ENCODE peak calls at places on chromosomes 13 and 19, in six cellular contexts. One of them, this sample, is unnamed.
A peak's percentile ranks its signal among the peaks of the same experiment; 100 is the strongest.

GRCh38 chr13:99766641-99767045 is 204.9 kb downstream of the ZIC5 start:
- DNase-seq in left lung: no peak
- DNase-seq in brain microvascular endothelial cell: peak; percentile 10
- DNase-seq in left ventricle myocardium inferior: no peak
- DNase-seq in DND-41: no peak
- DNase-seq in mammary epithelial cell: no peak
- DNase-seq in this sample: no peak

GRCh38 chr19:48627211-48627864 is 8.0 kb downstream of the SPHK2 start:
- DNase-seq in left lung: no peak
- DNase-seq in brain microvascular endothelial cell: no peak
- DNase-seq in left ventricle myocardium inferior: no peak
- DNase-seq in DND-41: no peak
- DNase-seq in mammary epithelial cell: peak; percentile 71
- DNase-seq in this sample: no peak

GRCh38 chr13:21242236-21242635 is 65.8 kb downstream of the MRPL57 start:
- DNase-seq in left lung: no peak
- DNase-seq in brain microvascular endothelial cell: no peak
- DNase-seq in left ventricle myocardium inferior: no peak
- DNase-seq in DND-41: peak; percentile 74
- DNase-seq in mammary epithelial cell: no peak
- DNase-seq in this sample: no peak

GRCh38 chr13:85825454-85825853 is 26.2 kb upstream of the SLITRK6 start:
- DNase-seq in left lung: no peak
- DNase-seq in brain microvascular endothelial cell: peak; percentile 1
- DNase-seq in left ventricle myocardium inferior: no peak
- DNase-seq in DND-41: no peak
- DNase-seq in mammary epithelial cell: no peak
- DNase-seq in this sample: no peak

GRCh38 chr19:30512748-30513389 is 140.7 kb downstream of the ZNF536 start:
- DNase-seq in left lung: no peak
- DNase-seq in brain microvascular endothelial cell: no peak
- DNase-seq in left ventricle myocardium inferior: no peak
- DNase-seq in DND-41: no peak
- DNase-seq in mammary epithelial cell: no peak
- DNase-seq in this sample: no peak

GRCh38 chr19:50427997-50428425 is 4.7 kb upstream of the MYBPC2 start:
- DNase-seq in left lung: peak; percentile 98
- DNase-seq in brain microvascular endothelial cell: peak; percentile 73
- DNase-seq in left ventricle myocardium inferior: peak; percentile 85
- DNase-seq in DND-41: no peak
- DNase-seq in mammary epithelial cell: no peak
- DNase-seq in this sample: peak; percentile 70

GRCh38 chr13:99986751-99987150 is 5.2 kb downstream of the ZIC2 start:
- DNase-seq in left lung: no peak
- DNase-seq in brain microvascular endothelial cell: no peak
- DNase-seq in left ventricle myocardium inferior: no peak
- DNase-seq in DND-41: no peak
- DNase-seq in mammary epithelial cell: no peak
- DNase-seq in this sample: no peak

GRCh38 chr13:109955598-109955997 is 169.2 kb upstream of the IRS2 start:
- DNase-seq in left lung: no peak
- DNase-seq in brain microvascular endothelial cell: peak; percentile 15
- DNase-seq in left ventricle myocardium inferior: no peak
- DNase-seq in DND-41: no peak
- DNase-seq in mammary epithelial cell: no peak
- DNase-seq in this sample: no peak

GRCh38 chr13:46165485-46166220 is 16.3 kb downstream of the LCP1 start:
- DNase-seq in left lung: no peak
- DNase-seq in brain microvascular endothelial cell: peak; percentile 48
- DNase-seq in left ventricle myocardium inferior: no peak
- DNase-seq in DND-41: no peak
- DNase-seq in mammary epithelial cell: peak; percentile 71
- DNase-seq in this sample: peak; percentile 28

GRCh38 chr13:47747901-47748300 is 253.2 kb downstream of the SUCLA2 start:
- DNase-seq in left lung: no peak
- DNase-seq in brain microvascular endothelial cell: no peak
- DNase-seq in left ventricle myocardium inferior: no peak
- DNase-seq in DND-41: no peak
- DNase-seq in mammary epithelial cell: no peak
- DNase-seq in this sample: no peak

GRCh38 chr19:10406191-10406590 is 2.8 kb upstream of the CDC37 start:
- DNase-seq in left lung: no peak
- DNase-seq in brain microvascular endothelial cell: no peak
- DNase-seq in left ventricle myocardium inferior: no peak
- DNase-seq in DND-41: no peak
- DNase-seq in mammary epithelial cell: no peak
- DNase-seq in this sample: no peak

GRCh38 chr19:10408511-10409291 is 5.4 kb upstream of the CDC37 start:
- DNase-seq in left lung: peak; percentile 77
- DNase-seq in brain microvascular endothelial cell: no peak
- DNase-seq in left ventricle myocardium inferior: no peak
- DNase-seq in DND-41: peak; percentile 77
- DNase-seq in mammary epithelial cell: no peak
- DNase-seq in this sample: peak; percentile 49

GRCh38 chr19:10403137-10404021 is at the start of gene CDC37:
- DNase-seq in left lung: peak; percentile 98
- DNase-seq in brain microvascular endothelial cell: peak; percentile 94
- DNase-seq in left ventricle myocardium inferior: peak; percentile 97
- DNase-seq in DND-41: peak; percentile 98
- DNase-seq in mammary epithelial cell: peak; percentile 94
- DNase-seq in this sample: peak; percentile 98

GRCh38 chr19:10404888-10405808 is 1.8 kb upstream of the CDC37 start:
- DNase-seq in left lung: no peak
- DNase-seq in brain microvascular endothelial cell: no peak
- DNase-seq in left ventricle myocardium inferior: no peak
- DNase-seq in DND-41: no peak
- DNase-seq in mammary epithelial cell: no peak
- DNase-seq in this sample: no peak

DNA sequence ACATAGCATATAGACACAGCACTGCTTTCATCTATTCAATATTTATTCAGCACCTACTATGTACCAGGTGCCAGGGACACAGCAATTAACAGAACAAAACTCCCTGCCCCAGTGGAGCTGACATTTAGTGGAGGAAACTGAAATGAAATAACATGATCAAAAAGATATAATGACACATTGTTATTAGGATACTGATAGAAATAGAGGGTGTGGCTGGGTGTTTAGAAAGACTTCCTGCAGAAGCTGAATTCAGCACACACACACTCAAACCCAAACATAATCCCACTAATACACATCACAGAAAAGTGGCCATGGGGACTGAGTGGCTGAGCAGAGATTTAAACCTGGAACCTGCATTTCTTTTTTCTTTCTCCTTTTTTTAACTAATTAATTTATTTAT is 3.8 kb upstream of the CDC37 start:
- DNase-seq in left lung: no peak
- DNase-seq in brain microvascular endothelial cell: no peak
- DNase-seq in left ventricle myocardium inferior: no peak
- DNase-seq in DND-41: no peak
- DNase-seq in mammary epithelial cell: no peak
- DNase-seq in this sample: no peak
- H3K27me3 ChIP-seq in left lung: peaks cover 5% of the 10 kb centered on the region
- H3K27me3 ChIP-seq in brain microvascular endothelial cell: no peaks in the 10 kb centered on the region
- H3K27me3 ChIP-seq in left ventricle myocardium inferior: peaks cover 45% of the 10 kb centered on the region
- H3K27me3 ChIP-seq in DND-41: no peaks in the 10 kb centered on the region
- H3K27me3 ChIP-seq in mammary epithelial cell: peaks cover 3% of the 10 kb centered on the region
- H3K27me3 ChIP-seq in this sample: no peaks in the 10 kb centered on the region

GRCh38 chr19:40422428-40423226 is 3.2 kb downstream of the SERTAD1 start:
- DNase-seq in left lung: no peak
- DNase-seq in brain microvascular endothelial cell: no peak
- DNase-seq in left ventricle myocardium inferior: no peak
- DNase-seq in DND-41: no peak
- DNase-seq in mammary epithelial cell: no peak
- DNase-seq in this sample: no peak

GRCh38 chr19:40419780-40420179 is 6.0 kb downstream of the SERTAD1 start:
- DNase-seq in left lung: no peak
- DNase-seq in brain microvascular endothelial cell: no peak
- DNase-seq in left ventricle myocardium inferior: no peak
- DNase-seq in DND-41: no peak
- DNase-seq in mammary epithelial cell: no peak
- DNase-seq in this sample: no peak

GRCh38 chr19:40420451-40420765 is 5.4 kb downstream of the SERTAD1 start:
- DNase-seq in left lung: no peak
- DNase-seq in brain microvascular endothelial cell: no peak
- DNase-seq in left ventricle myocardium inferior: no peak
- DNase-seq in DND-41: no peak
- DNase-seq in mammary epithelial cell: no peak
- DNase-seq in this sample: no peak

GRCh38 chr19:40420766-40421467 is 4.9 kb downstream of the SERTAD1 start:
- DNase-seq in left lung: peak; percentile 98
- DNase-seq in brain microvascular endothelial cell: peak; percentile 67
- DNase-seq in left ventricle myocardium inferior: peak; percentile 95
- DNase-seq in DND-41: peak; percentile 80
- DNase-seq in mammary epithelial cell: peak; percentile 91
- DNase-seq in this sample: peak; percentile 73

GRCh38 chr19:40421468-40421778 is 4.4 kb downstream of the SERTAD1 start:
- DNase-seq in left lung: no peak
- DNase-seq in brain microvascular endothelial cell: no peak
- DNase-seq in left ventricle myocardium inferior: no peak
- DNase-seq in DND-41: no peak
- DNase-seq in mammary epithelial cell: no peak
- DNase-seq in this sample: peak; percentile 28
- H3K4me3 ChIP-seq in left lung: peak overlapping the region; percentile 65
- H3K4me3 ChIP-seq in brain microvascular endothelial cell: peak overlapping the region; percentile 63
- H3K4me3 ChIP-seq in left ventricle myocardium inferior: peak overlapping the region; percentile 72
- H3K4me3 ChIP-seq in DND-41: peak overlapping the region; percentile 61
- H3K4me3 ChIP-seq in mammary epithelial cell: peak overlapping the region; percentile 84
- H3K4me3 ChIP-seq in this sample: peak overlapping the region; percentile 79

GRCh38 chr19:17536957-17537356 is 18.5 kb upstream of the COLGALT1 start:
- DNase-seq in left lung: no peak
- DNase-seq in brain microvascular endothelial cell: no peak
- DNase-seq in left ventricle myocardium inferior: no peak
- DNase-seq in DND-41: no peak
- DNase-seq in mammary epithelial cell: no peak
- DNase-seq in this sample: no peak

GRCh38 chr19:17539288-17540117 is 15.9 kb upstream of the COLGALT1 start:
- DNase-seq in left lung: peak; percentile 96
- DNase-seq in brain microvascular endothelial cell: peak; percentile 99
- DNase-seq in left ventricle myocardium inferior: peak; percentile 95
- DNase-seq in DND-41: peak; percentile 100
- DNase-seq in mammary epithelial cell: peak; percentile 83
- DNase-seq in this sample: peak; percentile 99

GRCh38 chr19:17541184-17541759 is 14.2 kb upstream of the COLGALT1 start:
- DNase-seq in left lung: no peak
- DNase-seq in brain microvascular endothelial cell: no peak
- DNase-seq in left ventricle myocardium inferior: no peak
- DNase-seq in DND-41: no peak
- DNase-seq in mammary epithelial cell: no peak
- DNase-seq in this sample: no peak

GRCh38 chr19:17540174-17540573 is 15.3 kb upstream of the COLGALT1 start:
- DNase-seq in left lung: peak; percentile 83
- DNase-seq in brain microvascular endothelial cell: no peak
- DNase-seq in left ventricle myocardium inferior: no peak
- DNase-seq in DND-41: no peak
- DNase-seq in mammary epithelial cell: no peak
- DNase-seq in this sample: no peak

DNA sequence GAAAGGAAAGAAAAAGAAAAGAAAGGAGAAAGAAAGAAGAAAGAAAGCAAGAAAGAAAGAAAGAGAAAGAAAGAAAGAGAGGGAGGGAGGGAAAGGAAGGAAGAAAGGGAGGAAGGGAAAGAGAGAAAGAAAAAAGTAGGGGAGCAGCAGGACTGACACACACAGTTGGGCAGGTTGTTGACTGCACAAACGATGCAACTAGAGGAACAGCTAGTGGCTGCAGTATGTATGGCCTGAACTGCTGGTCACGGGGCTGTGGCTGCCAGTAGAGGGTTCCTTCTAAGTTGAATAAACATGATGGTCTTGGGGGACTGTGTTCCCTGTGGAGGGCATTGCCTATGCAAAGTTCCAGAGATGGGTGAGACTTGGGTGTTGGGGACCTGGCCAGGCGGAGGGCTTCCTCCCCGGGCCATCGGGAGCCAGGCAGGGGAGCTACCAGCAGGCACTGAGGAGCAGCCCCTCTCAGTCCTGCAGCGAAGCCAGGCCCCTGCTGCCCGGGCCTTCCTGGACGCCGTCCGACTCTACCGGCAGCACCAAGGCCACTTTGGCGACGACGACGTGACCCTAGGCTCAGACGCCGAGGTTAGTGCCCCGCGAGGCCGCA is 16.7 kb upstream of the COLGALT1 start:
- DNase-seq in left lung: no peak
- DNase-seq in brain microvascular endothelial cell: no peak
- DNase-seq in left ventricle myocardium inferior: no peak
- DNase-seq in DND-41: no peak
- DNase-seq in mammary epithelial cell: no peak
- DNase-seq in this sample: no peak
- H3K27ac ChIP-seq in left lung: no peak overlapping the region
- H3K27ac ChIP-seq in brain microvascular endothelial cell: no peak overlapping the region
- H3K27ac ChIP-seq in left ventricle myocardium inferior: peak overlapping the region; percentile 78
- H3K27ac ChIP-seq in DND-41: no peak overlapping the region
- H3K27ac ChIP-seq in mammary epithelial cell: no peak overlapping the region
- H3K27ac ChIP-seq in this sample: peak overlapping the region; percentile 67

GRCh38 chr13:27789495-27790303 is 2.6 kb upstream of the GSX1 start:
- DNase-seq in left lung: peak; percentile 74
- DNase-seq in brain microvascular endothelial cell: no peak
- DNase-seq in left ventricle myocardium inferior: no peak
- DNase-seq in DND-41: peak; percentile 62
- DNase-seq in mammary epithelial cell: no peak
- DNase-seq in this sample: no peak

GRCh38 chr13:27789153-27789494 is 3.2 kb upstream of the GSX1 start:
- DNase-seq in left lung: no peak
- DNase-seq in brain microvascular endothelial cell: no peak
- DNase-seq in left ventricle myocardium inferior: no peak
- DNase-seq in DND-41: peak; percentile 32
- DNase-seq in mammary epithelial cell: no peak
- DNase-seq in this sample: no peak

GRCh38 chr13:27790523-27790922 is 1.8 kb upstream of the GSX1 start:
- DNase-seq in left lung: no peak
- DNase-seq in brain microvascular endothelial cell: no peak
- DNase-seq in left ventricle myocardium inferior: no peak
- DNase-seq in DND-41: peak; percentile 25
- DNase-seq in mammary epithelial cell: no peak
- DNase-seq in this sample: no peak

GRCh38 chr13:27791146-27791900 is 960 bp upstream of the GSX1 start:
- DNase-seq in left lung: no peak
- DNase-seq in brain microvascular endothelial cell: no peak
- DNase-seq in left ventricle myocardium inferior: no peak
- DNase-seq in DND-41: peak; percentile 20
- DNase-seq in mammary epithelial cell: no peak
- DNase-seq in this sample: no peak

GRCh38 chr13:27788271-27788670 is 4.0 kb upstream of the GSX1 start:
- DNase-seq in left lung: no peak
- DNase-seq in brain microvascular endothelial cell: no peak
- DNase-seq in left ventricle myocardium inferior: no peak
- DNase-seq in DND-41: no peak
- DNase-seq in mammary epithelial cell: no peak
- DNase-seq in this sample: no peak
- H3K27me3 ChIP-seq in left lung: peaks cover 55% of the 10 kb centered on the region
- H3K27me3 ChIP-seq in brain microvascular endothelial cell: peaks cover 51% of the 10 kb centered on the region
- H3K27me3 ChIP-seq in left ventricle myocardium inferior: peaks cover 98% of the 10 kb centered on the region
- H3K27me3 ChIP-seq in DND-41: peaks cover 37% of the 10 kb centered on the region
- H3K27me3 ChIP-seq in mammary epithelial cell: peaks cover 48% of the 10 kb centered on the region
- H3K27me3 ChIP-seq in this sample: peaks cover 8% of the 10 kb centered on the region

DNA sequence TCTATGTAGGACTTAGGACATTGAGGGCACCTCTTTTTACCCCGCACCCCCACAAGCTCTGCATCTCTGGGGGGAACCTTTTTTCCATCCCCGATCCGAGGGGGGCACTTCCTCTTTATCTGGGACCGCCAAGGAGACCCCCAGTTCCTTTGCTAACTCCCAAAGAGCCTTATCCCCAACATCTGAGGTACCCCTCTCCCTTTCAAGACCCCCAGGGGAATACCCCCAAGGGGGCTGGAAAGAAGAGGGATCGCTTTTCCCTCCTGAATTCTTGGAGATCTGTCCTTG is 1.1 kb downstream of the TNFSF9 start:
- DNase-seq in left lung: no peak
- DNase-seq in brain microvascular endothelial cell: no peak
- DNase-seq in left ventricle myocardium inferior: no peak
- DNase-seq in DND-41: no peak
- DNase-seq in mammary epithelial cell: no peak
- DNase-seq in this sample: no peak
- H3K4me3 ChIP-seq in left lung: peak overlapping the region; percentile 56
- H3K4me3 ChIP-seq in brain microvascular endothelial cell: no peak overlapping the region
- H3K4me3 ChIP-seq in left ventricle myocardium inferior: peak overlapping the region; percentile 70
- H3K4me3 ChIP-seq in DND-41: peak overlapping the region; percentile 66
- H3K4me3 ChIP-seq in mammary epithelial cell: peak overlapping the region; percentile 88
- H3K4me3 ChIP-seq in this sample: peak overlapping the region; percentile 36

This sample was measured in naive thymus-derived CD4-positive, alpha-beta T cell.